ENCODE peak calls at places on chromosomes 2 and 18, in six cellular contexts. U is mammary epithelial cell, R is cardiac muscle cell, W is ovary, T is A549, G is fibroblast of lung. E is an unnamed sample.

GRCh38 chr2:72619622-72620021 is 206.2 kb downstream of the EXOC6B start:
- DNase-seq in U (peak; percentile 67), R (no peak), W (no peak), T (no peak), G (no peak), E (no peak)

GRCh38 chr2:43133708-43134570 is 92.5 kb downstream of the ZFP36L2 start:
- DNase-seq in U (no peak), R (no peak), W (peak; percentile 27), T (no peak), G (no peak), E (no peak)

GRCh38 chr18:57813245-57813644 is 10.1 kb upstream of the ATP8B1 start:
- DNase-seq in U (peak; percentile 86), R (no peak), W (no peak), T (peak; percentile 70), G (peak; percentile 77), E (peak; percentile 84)

GRCh38 chr2:55885129-55885943 is 38.2 kb downstream of the EFEMP1 start:
- DNase-seq in U (peak; percentile 90), R (no peak), W (no peak), T (peak; percentile 74), G (peak; percentile 98), E (no peak)

GRCh38 chr18:78896111-78896510 is 83.5 kb upstream of the SALL3 start:
- DNase-seq in U (no peak), R (no peak), W (no peak), T (no peak), G (no peak), E (no peak)

GRCh38 chr18:74226156-74226555 is 65.6 kb downstream of the CYB5A start:
- DNase-seq in U (no peak), R (no peak), W (no peak), T (no peak), G (no peak), E (no peak)

GRCh38 chr2:28750316-28751101 is 1.1 kb upstream of the PPP1CB start:
- DNase-seq in U (peak; percentile 30), R (peak; percentile 8), W (no peak), T (peak; percentile 23), G (peak; percentile 48), E (no peak)

GRCh38 chr2:173884403-173884802 is 80.8 kb downstream of the SP3 start:
- DNase-seq in U (peak; percentile 30), R (peak; percentile 70), W (peak; percentile 46), T (peak; percentile 46), G (peak; percentile 52), E (no peak)

GRCh38 chr2:45173513-45173912 is 164.3 kb upstream of the SIX2 start:
- DNase-seq in U (peak; percentile 97), R (no peak), W (no peak), T (peak; percentile 84), G (peak; percentile 98), E (peak; percentile 25)

GRCh38 chr2:169513094-169513493 is 3.6 kb downstream of the KLHL41 start:
- DNase-seq in U (no peak), R (no peak), W (no peak), T (no peak), G (no peak), E (no peak)

GRCh38 chr2:105885456-105885855 is 140.7 kb downstream of the NCK2 start:
- DNase-seq in U (no peak), R (no peak), W (no peak), T (no peak), G (no peak), E (no peak)

GRCh38 chr2:132645176-132645575 is 24.8 kb downstream of the LYPD1 start:
- DNase-seq in U (no peak), R (no peak), W (no peak), T (no peak), G (no peak), E (no peak)

GRCh38 chr2:20182241-20182931 is 42.5 kb downstream of the SDC1 start:
- DNase-seq in U (peak; percentile 56), R (no peak), W (no peak), T (peak; percentile 94), G (peak; percentile 60), E (no peak)

DNA sequence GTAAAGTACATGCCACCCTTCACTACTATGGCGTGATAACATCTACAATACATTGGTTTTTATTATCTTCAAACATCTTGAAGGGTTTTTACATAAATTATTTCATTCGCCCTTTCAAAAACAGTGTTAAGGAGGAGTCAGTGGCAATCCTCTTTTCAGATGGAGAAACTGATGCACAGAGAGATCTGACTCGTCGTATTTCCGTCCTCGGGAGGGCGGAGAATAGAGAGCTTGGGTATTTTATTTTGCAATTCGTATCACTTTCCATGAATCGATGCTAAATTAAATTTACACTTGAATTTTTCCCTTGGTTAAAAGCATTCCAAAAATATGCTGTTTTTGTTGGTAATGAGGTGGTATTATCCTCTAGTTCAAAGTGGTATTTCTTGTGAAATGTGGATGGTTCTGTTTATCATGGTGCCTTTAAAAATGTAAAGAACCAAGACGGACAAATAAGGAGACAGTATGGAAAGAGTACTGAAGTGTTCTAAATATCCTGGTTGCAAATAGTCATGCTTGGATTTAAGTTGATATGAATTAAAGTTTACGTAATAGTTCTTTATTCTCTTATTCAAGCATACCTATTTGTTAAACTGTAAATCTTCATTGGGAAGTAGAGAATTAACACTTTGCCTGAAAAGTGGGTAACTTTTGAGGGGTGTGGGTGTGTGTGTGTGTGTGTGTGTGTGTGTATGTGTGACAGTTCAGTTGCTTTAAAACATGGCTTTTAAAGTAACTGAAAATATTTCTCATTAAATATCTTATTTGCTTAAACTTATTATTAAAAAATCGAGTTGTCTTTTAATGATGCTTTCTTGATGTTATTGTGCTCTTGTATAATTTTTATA is 5.6 kb downstream of the PHLPP1 start:
- DNase-seq in U (no peak), R (no peak), W (no peak), T (no peak), G (no peak), E (no peak)
- H3K4me1 ChIP-seq in U (peaks cover 5% of the 10 kb centered on the region), R (peaks cover 29% of the 10 kb centered on the region), W (peaks cover 4% of the 10 kb centered on the region), T (peaks cover 62% of the 10 kb centered on the region), G (peaks cover 3% of the 10 kb centered on the region), E (peaks cover 3% of the 10 kb centered on the region)

DNA sequence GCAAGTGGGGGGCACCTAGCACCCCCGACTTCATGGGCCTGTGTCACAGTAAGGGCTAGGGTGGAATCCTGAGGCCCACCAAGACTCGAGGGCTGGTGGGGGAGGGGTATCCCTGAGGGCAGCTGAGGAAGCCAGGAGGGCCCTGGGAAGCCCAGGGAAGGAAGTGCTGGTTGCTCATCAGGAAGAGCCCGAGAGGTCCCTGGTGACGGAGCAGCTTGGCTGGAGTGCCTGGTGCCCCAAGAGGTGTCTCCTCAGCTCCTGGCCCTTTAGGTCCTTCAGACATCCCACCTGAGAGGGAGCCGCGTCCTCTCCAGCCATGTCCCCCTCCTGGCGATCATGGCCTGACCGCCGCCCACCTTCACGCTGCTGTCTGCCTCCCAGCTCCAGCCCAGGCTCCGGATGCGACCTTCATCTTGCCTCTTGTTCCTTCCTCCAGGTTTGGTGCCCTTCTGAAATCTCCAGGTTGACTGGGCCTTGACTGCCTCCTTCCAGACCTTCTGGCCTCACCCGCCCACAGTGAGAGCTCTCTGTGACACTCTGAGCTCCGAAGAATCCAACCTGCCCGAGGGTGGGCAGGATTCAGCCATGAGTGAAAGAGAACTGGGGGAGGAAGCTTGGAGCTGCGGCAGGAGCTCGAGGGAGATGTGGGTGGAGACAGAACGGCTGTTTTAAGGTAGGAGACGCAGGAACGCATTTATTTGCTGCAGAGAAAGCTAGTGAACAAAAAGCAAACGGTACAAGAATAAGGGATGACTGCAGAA is 42.7 kb upstream of the SEMA4C start:
- DNase-seq in U (no peak), R (no peak), W (no peak), T (no peak), G (no peak), E (no peak)
- H3K4me3 ChIP-seq in U (no peak overlapping the region), R (no peak overlapping the region), W (no peak overlapping the region), T (no peak overlapping the region), G (no peak overlapping the region), E (no peak overlapping the region)

GRCh38 chr2:192394605-192395004 is 199.9 kb upstream of the TMEFF2 start:
- DNase-seq in U (no peak), R (no peak), W (no peak), T (no peak), G (no peak), E (no peak)

GRCh38 chr2:192398236-192398635 is 203.5 kb upstream of the TMEFF2 start:
- DNase-seq in U (no peak), R (no peak), W (no peak), T (no peak), G (no peak), E (no peak)
- TF ChIP-seq CTCF in U (no peak), R (no peak), W (no peak), T (no peak), G (no peak), E (no peak)

GRCh38 chr2:219225350-219225749 is 4.1 kb downstream of the ATG9A start:
- DNase-seq in U (no peak), R (no peak), W (no peak), T (no peak), G (no peak), E (no peak)
- H3K4me1 ChIP-seq in U (peaks cover 10% of the 10 kb centered on the region), R (peaks cover 7% of the 10 kb centered on the region), W (peaks cover 8% of the 10 kb centered on the region), T (peaks cover 11% of the 10 kb centered on the region), G (peaks cover under 1% of the 10 kb centered on the region), E (peaks cover 15% of the 10 kb centered on the region)